ENCODE peak calls at places on chromosomes 7 and 10, in five cellular contexts. L, F, Y, R and Z are unnamed samples. For H3K4me1, the result is how much of the 10 kb centered on the place peaks cover.

GRCh38 chr10:102452672-102453340 is 1.5 kb upstream of the C10orf95 start:
- DNase-seq in R (no peak), L (peak), F (no peak), Y (peak), Z (peak)

GRCh38 chr7:17773289-17773626 is 167.0 kb downstream of the SNX13 start:
- DNase-seq in R (no peak), Y (no peak), F (no peak), L (peak), Z (no peak)

GRCh38 chr7:148050492-148051158 is 539.9 kb upstream of the C7orf33 start:
- DNase-seq in F (no peak), Y (no peak), R (no peak), L (no peak), Z (no peak)

GRCh38 chr7:71746004-71746403 is 614.1 kb downstream of the GALNT17 start:
- DNase-seq in Y (no peak), F (no peak), R (peak), L (no peak), Z (no peak)

GRCh38 chr7:128827971-128828711 is 2.1 kb upstream of the FLNC start:
- DNase-seq in R (no peak), Y (no peak), L (no peak), F (peak), Z (no peak)

GRCh38 chr7:44103941-44104879 is at the start of gene AEBP1:
- DNase-seq in Y (no peak), R (no peak), L (peak), F (no peak), Z (no peak)

GRCh38 chr10:3491571-3491970 is 293.4 kb downstream of the KLF6 start:
- DNase-seq in R (no peak), L (no peak), Y (no peak), F (no peak), Z (no peak)

GRCh38 chr7:116232402-116232749 is 22.0 kb downstream of the TES start:
- DNase-seq in F (no peak), L (no peak), Y (no peak), R (no peak), Z (no peak)

GRCh38 chr10:102230264-102230860 is 4.3 kb downstream of the ELOVL3 start:
- DNase-seq in F (peak), L (peak), R (no peak), Y (peak), Z (peak)

GRCh38 chr10:26448292-26448691 is 10.2 kb downstream of the APBB1IP start:
- DNase-seq in R (no peak), F (no peak), Y (no peak), L (no peak), Z (no peak)

GRCh38 chr10:80487422-80487785 is 33.3 kb downstream of the TSPAN14 start:
- DNase-seq in Y (peak), R (no peak), L (peak), F (no peak), Z (no peak)

GRCh38 chr10:112261281-112261822 is 21.8 kb upstream of the TECTB start:
- DNase-seq in L (no peak), Y (no peak), R (peak), F (no peak), Z (no peak)

GRCh38 chr10:97648557-97649404 is 8.3 kb downstream of the PI4K2A start:
- DNase-seq in F (no peak), L (no peak), R (no peak), Y (peak), Z (no peak)

GRCh38 chr7:148838905-148839304 is 45.2 kb downstream of the EZH2 start:
- DNase-seq in L (no peak), R (no peak), F (no peak), Y (no peak), Z (no peak)

GRCh38 chr7:4894482-4894881 is 11.0 kb upstream of the RADIL start:
- DNase-seq in L (no peak), Y (no peak), F (no peak), R (no peak), Z (no peak)

GRCh38 chr10:128254486-128254885 is 128.3 kb upstream of the MKI67 start:
- DNase-seq in L (no peak), F (no peak), Y (no peak), R (no peak), Z (no peak)

GRCh38 chr7:22377690-22378089 is 20.7 kb upstream of the RAPGEF5 start:
- DNase-seq in Y (no peak), L (no peak), R (no peak), F (no peak), Z (no peak)

GRCh38 chr7:131357282-131357880 is 29.7 kb downstream of the MKLN1 start:
- DNase-seq in F (no peak), L (no peak), Y (no peak), R (no peak), Z (no peak)

GRCh38 chr7:99112097-99112496 is 31.8 kb downstream of the SMURF1 start:
- DNase-seq in F (no peak), R (no peak), L (no peak), Y (no peak), Z (no peak)

GRCh38 chr7:108396094-108396493 is 60.1 kb downstream of the NRCAM start:
- DNase-seq in L (no peak), R (no peak), F (no peak), Y (no peak), Z (no peak)
- H3K4me1 ChIP-seq in L (under half), R (under half), F (under half), Y (under half), Z (under half)

GRCh38 chr10:104301907-104302690 is 33.1 kb downstream of the GSTO2 start:
- DNase-seq in L (no peak), F (no peak), Y (no peak), R (no peak), Z (no peak)
- H3K27ac ChIP-seq in L (no peak), F (peak), Y (no peak), R (peak), Z (no peak)

GRCh38 chr10:69864321-69864720 is 62.6 kb downstream of the COL13A1 start:
- DNase-seq in R (no peak), Y (no peak), F (no peak), L (no peak), Z (no peak)

GRCh38 chr10:69866688-69867461 is 65.2 kb downstream of the COL13A1 start:
- DNase-seq in Y (peak), F (peak), L (peak), R (no peak), Z (no peak)

GRCh38 chr10:69866246-69866687 is 64.6 kb downstream of the COL13A1 start:
- DNase-seq in F (no peak), R (no peak), L (no peak), Y (no peak), Z (no peak)

GRCh38 chr10:69863580-69863979 is 61.9 kb downstream of the COL13A1 start:
- DNase-seq in R (no peak), Y (no peak), L (no peak), F (no peak), Z (no peak)

GRCh38 chr10:69865450-69865849 is 63.7 kb downstream of the COL13A1 start:
- DNase-seq in L (no peak), R (no peak), F (no peak), Y (no peak), Z (no peak)
- H3K4me1 ChIP-seq in L (under half), R (under half), F (under half), Y (under half), Z (under half)

GRCh38 chr7:92769844-92770243 is 66.5 kb downstream of the CDK6 start:
- DNase-seq in R (no peak), F (no peak), Y (no peak), L (no peak), Z (no peak)
- H3K27ac ChIP-seq in R (no peak), F (no peak), Y (no peak), L (no peak), Z (no peak)